ENCODE peak calls at places on chromosomes 11 and 22, in nine cellular contexts. B is stimulated activated CD4-positive, alpha-beta T cell treated with anti-CD3 and anti-CD28 coated beads, TNF-alpha, amount 100 ng/mL, for 1 hour; D is CD4-positive, alpha-beta memory T cell; G is effector CD4-positive, alpha-beta T cell; J is PC-3; U is NCI-H1092; F is DMS153; Y is WTC11; E is HCT116. A is an unnamed sample.
A peak's percentile ranks its signal among the peaks of the same experiment; 100 is the strongest.

GRCh38 chr11:692824-693414 is 2.1 kb downstream of the DEAF1 start:
- DNase-seq in B (no peak), D (peak; percentile 60), G (peak; percentile 47), J (no peak), U (no peak), F (no peak), Y (no peak), E (no peak), A (no peak)

GRCh38 chr22:40238425-40239344 is 61.0 kb downstream of the TNRC6B start:
- DNase-seq in B (no peak), D (no peak), G (peak; percentile 6), J (peak; percentile 85), U (no peak), F (no peak), Y (no peak), E (no peak), A (no peak)

GRCh38 chr11:126102436-126102894 is 39.8 kb upstream of the CDON start:
- DNase-seq in B (no peak), D (no peak), G (no peak), J (no peak), U (no peak), F (no peak), Y (no peak), E (no peak), A (no peak)

GRCh38 chr11:28490763-28491382 is 382.7 kb downstream of the METTL15 start:
- DNase-seq in B (no peak), D (no peak), G (no peak), J (no peak), U (no peak), F (no peak), Y (no peak), E (no peak), A (no peak)

GRCh38 chr11:11931461-11932055 is 76.9 kb downstream of the DKK3 start:
- DNase-seq in B (no peak), D (peak; percentile 38), G (no peak), J (peak; percentile 77), U (no peak), F (no peak), Y (no peak), E (peak; percentile 38), A (no peak)

GRCh38 chr11:60370811-60371297 is 7.5 kb upstream of the MS4A7 start:
- DNase-seq in B (no peak), D (no peak), G (no peak), J (peak; percentile 95), U (peak; percentile 78), F (peak; percentile 99), Y (no peak), E (no peak), A (no peak)

GRCh38 chr11:85627332-85627997 is at the start of gene DLG2:
- DNase-seq in B (no peak), D (no peak), G (no peak), J (peak; percentile 61), U (peak; percentile 49), F (no peak), Y (no peak), E (no peak), A (no peak)

GRCh38 chr11:79189055-79189454 is 251.8 kb downstream of the TENM4 start:
- DNase-seq in B (no peak), D (no peak), G (no peak), J (no peak), U (no peak), F (no peak), Y (no peak), E (no peak), A (no peak)

GRCh38 chr11:115409691-115410220 is 94.5 kb downstream of the CADM1 start:
- DNase-seq in B (no peak), D (no peak), G (no peak), J (no peak), U (peak; percentile 98), F (peak; percentile 88), Y (no peak), E (no peak), A (no peak)

GRCh38 chr22:35258144-35258988 is 1.1 kb downstream of the HMGXB4 start:
- DNase-seq in B (no peak), D (no peak), G (no peak), J (peak; percentile 25), U (no peak), F (no peak), Y (peak; percentile 34), E (no peak), A (no peak)

GRCh38 chr11:2992234-2992999 is at the start of gene NAP1L4:
- DNase-seq in B (peak; percentile 89), D (peak; percentile 95), G (peak; percentile 98), J (peak; percentile 98), U (peak; percentile 97), F (peak; percentile 93), Y (peak; percentile 97), E (peak; percentile 94), A (peak; percentile 95)

GRCh38 chr22:40922484-40923303 is 28.5 kb upstream of the RBX1 start:
- DNase-seq in B (no peak), D (peak; percentile 65), G (peak; percentile 21), J (peak; percentile 76), U (peak; percentile 23), F (peak; percentile 43), Y (no peak), E (peak; percentile 29), A (no peak)

A was measured in activated gamma-delta T cell.